ENCODE peak calls at places on chromosome 5, in ten cellular contexts. K is amniotic stem cell; Y is ELR; I is uterus; O is NCI-H2029; N is hypothalamus; B is cerebellar nuclear complex; S is activated T-helper 2 cell treated with anti-CD3 and anti-CD28 coated beads, Interferon-gamma antibody, Interleukin-2, Interleukin-4, amounts not matched to agents 10 μg/mL and 5 μg/mL and 100 μg/mL, durations not matched to agents 14 hours and 24 hours and 36 hours; Q is neuronal stem cell; X is brain microvascular endothelial cell. A is an unnamed sample.

GRCh38 chr5:126137771-126138474 is 285.3 kb upstream of the GRAMD2B start:
- DNase-seq in K (no peak), Y (no peak), I (no peak), O (no peak), N (no peak), B (no peak), S (no peak), Q (no peak), X (no peak), A (no peak)

GRCh38 chr5:321726-322251 is 275 bp downstream of the AHRR start:
- DNase-seq in K (no peak), Y (no peak), I (no peak), O (no peak), N (no peak), B (no peak), S (no peak), Q (no peak), X (no peak), A (no peak)

GRCh38 chr5:55903121-55903701 is 52.1 kb downstream of the IL31RA start:
- DNase-seq in K (no peak), Y (peak), I (no peak), O (no peak), N (no peak), B (no peak), S (peak), Q (no peak), X (peak), A (peak)

GRCh38 chr5:178113141-178113787 is at the start of gene N4BP3:
- DNase-seq in K (no peak), Y (peak), I (no peak), O (peak), N (no peak), B (no peak), S (peak), Q (peak), X (no peak), A (peak)

GRCh38 chr5:91328743-91329142 is 54.4 kb downstream of the ARRDC3 start:
- DNase-seq in K (no peak), Y (no peak), I (no peak), O (no peak), N (no peak), B (no peak), S (no peak), Q (no peak), X (no peak), A (no peak)

GRCh38 chr5:76958976-76959767 is 6.3 kb downstream of the CRHBP start:
- DNase-seq in K (no peak), Y (peak), I (no peak), O (no peak), N (no peak), B (no peak), S (no peak), Q (no peak), X (peak), A (no peak)

GRCh38 chr5:138911441-138911840 is 36.3 kb upstream of the LRRTM2 start:
- DNase-seq in K (no peak), Y (no peak), I (no peak), O (no peak), N (no peak), B (no peak), S (no peak), Q (no peak), X (peak), A (no peak)

GRCh38 chr5:176543428-176544182 is 5.5 kb upstream of the CDHR2 start:
- DNase-seq in K (no peak), Y (peak), I (peak), O (peak), N (no peak), B (no peak), S (peak), Q (peak), X (no peak), A (peak)

GRCh38 chr5:170296036-170296934 is 1.3 kb downstream of the LCP2 start:
- DNase-seq in K (no peak), Y (no peak), I (no peak), O (no peak), N (no peak), B (no peak), S (no peak), Q (no peak), X (no peak), A (no peak)

GRCh38 chr5:145077028-145077427 is 758.1 kb downstream of the PRELID2 start:
- DNase-seq in K (no peak), Y (no peak), I (no peak), O (no peak), N (no peak), B (no peak), S (no peak), Q (no peak), X (no peak), A (no peak)

GRCh38 chr5:64566531-64566930 is 60.7 kb downstream of the RGS7BP start:
- DNase-seq in K (no peak), Y (no peak), I (no peak), O (no peak), N (no peak), B (no peak), S (no peak), Q (no peak), X (no peak), A (no peak)

A was measured in T1000.